ENCODE peak calls at places on chromosomes 11 and 22, in seven cellular contexts. One of them, this sample, is unnamed.
A peak's percentile ranks its signal among the peaks of the same experiment; 100 is the strongest.

GRCh38 chr22:31139866-31140716 is at the start of gene PLA2G3:
- DNase-seq in omental fat pad: no peak
- DNase-seq in stimulated activated CD8-positive, alpha-beta memory T cell treated with anti-CD3 and anti-CD28 coated beads, Interleukin-15, amount 100 ng/mL, for 1 hour: no peak
- DNase-seq in activated T-cell treated with anti-CD3 and anti-CD28 coated beads, Interleukin-2, amount 50 U/mL, for 48 hours: no peak
- DNase-seq in ELR: no peak
- DNase-seq in upper lobe of right lung: peak; percentile 93
- DNase-seq in stimulated activated CD4-positive, alpha-beta T cell treated with anti-CD3 and anti-CD28 coated beads, Interleukin-4, amount 100 ng/mL, for 1 hour: no peak
- DNase-seq in this sample: no peak

GRCh38 chr11:119468511-119468910 is 45.5 kb upstream of the THY1 start:
- DNase-seq in stimulated activated CD4-positive, alpha-beta T cell treated with anti-CD3 and anti-CD28 coated beads, Interleukin-4, amount 100 ng/mL, for 1 hour: no peak
- DNase-seq in upper lobe of right lung: no peak
- DNase-seq in activated T-cell treated with anti-CD3 and anti-CD28 coated beads, Interleukin-2, amount 50 U/mL, for 48 hours: no peak
- DNase-seq in stimulated activated CD8-positive, alpha-beta memory T cell treated with anti-CD3 and anti-CD28 coated beads, Interleukin-15, amount 100 ng/mL, for 1 hour: no peak
- DNase-seq in omental fat pad: no peak
- DNase-seq in ELR: no peak
- DNase-seq in this sample: no peak

GRCh38 chr11:79388201-79388600 is 52.6 kb downstream of the TENM4 start:
- DNase-seq in ELR: no peak
- DNase-seq in stimulated activated CD8-positive, alpha-beta memory T cell treated with anti-CD3 and anti-CD28 coated beads, Interleukin-15, amount 100 ng/mL, for 1 hour: no peak
- DNase-seq in omental fat pad: no peak
- DNase-seq in upper lobe of right lung: no peak
- DNase-seq in activated T-cell treated with anti-CD3 and anti-CD28 coated beads, Interleukin-2, amount 50 U/mL, for 48 hours: no peak
- DNase-seq in stimulated activated CD4-positive, alpha-beta T cell treated with anti-CD3 and anti-CD28 coated beads, Interleukin-4, amount 100 ng/mL, for 1 hour: no peak
- DNase-seq in this sample: no peak

GRCh38 chr11:67117176-67117575 is 1.9 kb upstream of the KDM2A start:
- DNase-seq in activated T-cell treated with anti-CD3 and anti-CD28 coated beads, Interleukin-2, amount 50 U/mL, for 48 hours: no peak
- DNase-seq in stimulated activated CD8-positive, alpha-beta memory T cell treated with anti-CD3 and anti-CD28 coated beads, Interleukin-15, amount 100 ng/mL, for 1 hour: no peak
- DNase-seq in stimulated activated CD4-positive, alpha-beta T cell treated with anti-CD3 and anti-CD28 coated beads, Interleukin-4, amount 100 ng/mL, for 1 hour: no peak
- DNase-seq in ELR: no peak
- DNase-seq in upper lobe of right lung: no peak
- DNase-seq in omental fat pad: no peak
- DNase-seq in this sample: no peak

GRCh38 chr11:107699371-107700348 is 12.2 kb downstream of the SLN start:
- DNase-seq in stimulated activated CD4-positive, alpha-beta T cell treated with anti-CD3 and anti-CD28 coated beads, Interleukin-4, amount 100 ng/mL, for 1 hour: no peak
- DNase-seq in stimulated activated CD8-positive, alpha-beta memory T cell treated with anti-CD3 and anti-CD28 coated beads, Interleukin-15, amount 100 ng/mL, for 1 hour: no peak
- DNase-seq in upper lobe of right lung: no peak
- DNase-seq in omental fat pad: no peak
- DNase-seq in ELR: no peak
- DNase-seq in activated T-cell treated with anti-CD3 and anti-CD28 coated beads, Interleukin-2, amount 50 U/mL, for 48 hours: no peak
- DNase-seq in this sample: no peak

GRCh38 chr11:75144716-75145014 is 6.2 kb upstream of the SLCO2B1 start:
- DNase-seq in upper lobe of right lung: no peak
- DNase-seq in ELR: no peak
- DNase-seq in activated T-cell treated with anti-CD3 and anti-CD28 coated beads, Interleukin-2, amount 50 U/mL, for 48 hours: no peak
- DNase-seq in stimulated activated CD4-positive, alpha-beta T cell treated with anti-CD3 and anti-CD28 coated beads, Interleukin-4, amount 100 ng/mL, for 1 hour: no peak
- DNase-seq in omental fat pad: no peak
- DNase-seq in stimulated activated CD8-positive, alpha-beta memory T cell treated with anti-CD3 and anti-CD28 coated beads, Interleukin-15, amount 100 ng/mL, for 1 hour: no peak
- DNase-seq in this sample: no peak

GRCh38 chr11:30504468-30504867 is 81.7 kb downstream of the MPPED2 start:
- DNase-seq in stimulated activated CD4-positive, alpha-beta T cell treated with anti-CD3 and anti-CD28 coated beads, Interleukin-4, amount 100 ng/mL, for 1 hour: no peak
- DNase-seq in stimulated activated CD8-positive, alpha-beta memory T cell treated with anti-CD3 and anti-CD28 coated beads, Interleukin-15, amount 100 ng/mL, for 1 hour: no peak
- DNase-seq in upper lobe of right lung: no peak
- DNase-seq in omental fat pad: no peak
- DNase-seq in ELR: no peak
- DNase-seq in activated T-cell treated with anti-CD3 and anti-CD28 coated beads, Interleukin-2, amount 50 U/mL, for 48 hours: no peak
- DNase-seq in this sample: no peak

GRCh38 chr11:35227551-35228341 is 88.8 kb downstream of the CD44 start:
- DNase-seq in omental fat pad: no peak
- DNase-seq in stimulated activated CD8-positive, alpha-beta memory T cell treated with anti-CD3 and anti-CD28 coated beads, Interleukin-15, amount 100 ng/mL, for 1 hour: no peak
- DNase-seq in stimulated activated CD4-positive, alpha-beta T cell treated with anti-CD3 and anti-CD28 coated beads, Interleukin-4, amount 100 ng/mL, for 1 hour: no peak
- DNase-seq in upper lobe of right lung: no peak
- DNase-seq in ELR: peak; percentile 52
- DNase-seq in activated T-cell treated with anti-CD3 and anti-CD28 coated beads, Interleukin-2, amount 50 U/mL, for 48 hours: no peak
- DNase-seq in this sample: no peak

GRCh38 chr11:9774591-9775392 is 110.9 kb downstream of the SWAP70 start:
- DNase-seq in ELR: peak; percentile 71
- DNase-seq in omental fat pad: no peak
- DNase-seq in upper lobe of right lung: no peak
- DNase-seq in stimulated activated CD4-positive, alpha-beta T cell treated with anti-CD3 and anti-CD28 coated beads, Interleukin-4, amount 100 ng/mL, for 1 hour: no peak
- DNase-seq in stimulated activated CD8-positive, alpha-beta memory T cell treated with anti-CD3 and anti-CD28 coated beads, Interleukin-15, amount 100 ng/mL, for 1 hour: no peak
- DNase-seq in activated T-cell treated with anti-CD3 and anti-CD28 coated beads, Interleukin-2, amount 50 U/mL, for 48 hours: no peak
- DNase-seq in this sample: no peak

GRCh38 chr22:47345025-47345424 is 582.6 kb downstream of the TBC1D22A start:
- DNase-seq in omental fat pad: no peak
- DNase-seq in ELR: no peak
- DNase-seq in upper lobe of right lung: no peak
- DNase-seq in stimulated activated CD4-positive, alpha-beta T cell treated with anti-CD3 and anti-CD28 coated beads, Interleukin-4, amount 100 ng/mL, for 1 hour: no peak
- DNase-seq in activated T-cell treated with anti-CD3 and anti-CD28 coated beads, Interleukin-2, amount 50 U/mL, for 48 hours: no peak
- DNase-seq in stimulated activated CD8-positive, alpha-beta memory T cell treated with anti-CD3 and anti-CD28 coated beads, Interleukin-15, amount 100 ng/mL, for 1 hour: no peak
- DNase-seq in this sample: no peak

GRCh38 chr11:101582242-101583052 is 1.4 kb downstream of the TRPC6 start:
- DNase-seq in stimulated activated CD8-positive, alpha-beta memory T cell treated with anti-CD3 and anti-CD28 coated beads, Interleukin-15, amount 100 ng/mL, for 1 hour: no peak
- DNase-seq in omental fat pad: no peak
- DNase-seq in upper lobe of right lung: no peak
- DNase-seq in ELR: peak; percentile 13
- DNase-seq in activated T-cell treated with anti-CD3 and anti-CD28 coated beads, Interleukin-2, amount 50 U/mL, for 48 hours: no peak
- DNase-seq in stimulated activated CD4-positive, alpha-beta T cell treated with anti-CD3 and anti-CD28 coated beads, Interleukin-4, amount 100 ng/mL, for 1 hour: no peak
- DNase-seq in this sample: no peak

GRCh38 chr11:22433066-22433450 is 94.9 kb downstream of the SLC17A6 start:
- DNase-seq in ELR: no peak
- DNase-seq in activated T-cell treated with anti-CD3 and anti-CD28 coated beads, Interleukin-2, amount 50 U/mL, for 48 hours: no peak
- DNase-seq in omental fat pad: no peak
- DNase-seq in upper lobe of right lung: no peak
- DNase-seq in stimulated activated CD4-positive, alpha-beta T cell treated with anti-CD3 and anti-CD28 coated beads, Interleukin-4, amount 100 ng/mL, for 1 hour: no peak
- DNase-seq in stimulated activated CD8-positive, alpha-beta memory T cell treated with anti-CD3 and anti-CD28 coated beads, Interleukin-15, amount 100 ng/mL, for 1 hour: no peak
- DNase-seq in this sample: no peak

GRCh38 chr11:126627376-126627775 is 271.9 kb downstream of the ST3GAL4 start:
- DNase-seq in stimulated activated CD4-positive, alpha-beta T cell treated with anti-CD3 and anti-CD28 coated beads, Interleukin-4, amount 100 ng/mL, for 1 hour: no peak
- DNase-seq in stimulated activated CD8-positive, alpha-beta memory T cell treated with anti-CD3 and anti-CD28 coated beads, Interleukin-15, amount 100 ng/mL, for 1 hour: no peak
- DNase-seq in omental fat pad: no peak
- DNase-seq in upper lobe of right lung: no peak
- DNase-seq in ELR: no peak
- DNase-seq in activated T-cell treated with anti-CD3 and anti-CD28 coated beads, Interleukin-2, amount 50 U/mL, for 48 hours: no peak
- DNase-seq in this sample: no peak

GRCh38 chr22:27419473-27419872 is 382.1 kb downstream of the MN1 start:
- DNase-seq in omental fat pad: no peak
- DNase-seq in upper lobe of right lung: no peak
- DNase-seq in stimulated activated CD4-positive, alpha-beta T cell treated with anti-CD3 and anti-CD28 coated beads, Interleukin-4, amount 100 ng/mL, for 1 hour: no peak
- DNase-seq in ELR: peak; percentile 13
- DNase-seq in activated T-cell treated with anti-CD3 and anti-CD28 coated beads, Interleukin-2, amount 50 U/mL, for 48 hours: no peak
- DNase-seq in stimulated activated CD8-positive, alpha-beta memory T cell treated with anti-CD3 and anti-CD28 coated beads, Interleukin-15, amount 100 ng/mL, for 1 hour: no peak
- DNase-seq in this sample: no peak

GRCh38 chr11:2760196-2760871 is 60.5 kb upstream of the KCNQ1OT1 start:
- DNase-seq in omental fat pad: peak; percentile 4
- DNase-seq in upper lobe of right lung: peak; percentile 59
- DNase-seq in stimulated activated CD8-positive, alpha-beta memory T cell treated with anti-CD3 and anti-CD28 coated beads, Interleukin-15, amount 100 ng/mL, for 1 hour: no peak
- DNase-seq in stimulated activated CD4-positive, alpha-beta T cell treated with anti-CD3 and anti-CD28 coated beads, Interleukin-4, amount 100 ng/mL, for 1 hour: no peak
- DNase-seq in ELR: no peak
- DNase-seq in activated T-cell treated with anti-CD3 and anti-CD28 coated beads, Interleukin-2, amount 50 U/mL, for 48 hours: no peak
- DNase-seq in this sample: peak; percentile 39

GRCh38 chr11:122342089-122342749 is 226.2 kb upstream of the BLID start:
- DNase-seq in stimulated activated CD8-positive, alpha-beta memory T cell treated with anti-CD3 and anti-CD28 coated beads, Interleukin-15, amount 100 ng/mL, for 1 hour: no peak
- DNase-seq in activated T-cell treated with anti-CD3 and anti-CD28 coated beads, Interleukin-2, amount 50 U/mL, for 48 hours: no peak
- DNase-seq in ELR: peak; percentile 42
- DNase-seq in stimulated activated CD4-positive, alpha-beta T cell treated with anti-CD3 and anti-CD28 coated beads, Interleukin-4, amount 100 ng/mL, for 1 hour: no peak
- DNase-seq in upper lobe of right lung: no peak
- DNase-seq in omental fat pad: no peak
- DNase-seq in this sample: no peak

GRCh38 chr22:30243671-30244465 is 2.7 kb downstream of the LIF start:
- DNase-seq in ELR: no peak
- DNase-seq in upper lobe of right lung: no peak
- DNase-seq in stimulated activated CD8-positive, alpha-beta memory T cell treated with anti-CD3 and anti-CD28 coated beads, Interleukin-15, amount 100 ng/mL, for 1 hour: no peak
- DNase-seq in activated T-cell treated with anti-CD3 and anti-CD28 coated beads, Interleukin-2, amount 50 U/mL, for 48 hours: no peak
- DNase-seq in stimulated activated CD4-positive, alpha-beta T cell treated with anti-CD3 and anti-CD28 coated beads, Interleukin-4, amount 100 ng/mL, for 1 hour: no peak
- DNase-seq in omental fat pad: no peak
- DNase-seq in this sample: no peak

GRCh38 chr11:19711911-19712280 is 741 bp upstream of the NAV2 start:
- DNase-seq in upper lobe of right lung: no peak
- DNase-seq in ELR: no peak
- DNase-seq in stimulated activated CD8-positive, alpha-beta memory T cell treated with anti-CD3 and anti-CD28 coated beads, Interleukin-15, amount 100 ng/mL, for 1 hour: no peak
- DNase-seq in stimulated activated CD4-positive, alpha-beta T cell treated with anti-CD3 and anti-CD28 coated beads, Interleukin-4, amount 100 ng/mL, for 1 hour: peak; percentile 5
- DNase-seq in omental fat pad: no peak
- DNase-seq in activated T-cell treated with anti-CD3 and anti-CD28 coated beads, Interleukin-2, amount 50 U/mL, for 48 hours: peak; percentile 54
- DNase-seq in this sample: peak; percentile 66

GRCh38 chr11:130834886-130835285 is 81.4 kb downstream of the SNX19 start:
- DNase-seq in ELR: no peak
- DNase-seq in omental fat pad: no peak
- DNase-seq in stimulated activated CD8-positive, alpha-beta memory T cell treated with anti-CD3 and anti-CD28 coated beads, Interleukin-15, amount 100 ng/mL, for 1 hour: no peak
- DNase-seq in stimulated activated CD4-positive, alpha-beta T cell treated with anti-CD3 and anti-CD28 coated beads, Interleukin-4, amount 100 ng/mL, for 1 hour: no peak
- DNase-seq in activated T-cell treated with anti-CD3 and anti-CD28 coated beads, Interleukin-2, amount 50 U/mL, for 48 hours: no peak
- DNase-seq in upper lobe of right lung: no peak
- DNase-seq in this sample: no peak

GRCh38 chr11:44605068-44605708 is 39.7 kb downstream of the CD82 start:
- DNase-seq in omental fat pad: no peak
- DNase-seq in stimulated activated CD8-positive, alpha-beta memory T cell treated with anti-CD3 and anti-CD28 coated beads, Interleukin-15, amount 100 ng/mL, for 1 hour: no peak
- DNase-seq in upper lobe of right lung: no peak
- DNase-seq in stimulated activated CD4-positive, alpha-beta T cell treated with anti-CD3 and anti-CD28 coated beads, Interleukin-4, amount 100 ng/mL, for 1 hour: no peak
- DNase-seq in activated T-cell treated with anti-CD3 and anti-CD28 coated beads, Interleukin-2, amount 50 U/mL, for 48 hours: no peak
- DNase-seq in ELR: no peak
- DNase-seq in this sample: no peak

GRCh38 chr11:36360318-36360717 is 64.2 kb downstream of the PRR5L start:
- DNase-seq in upper lobe of right lung: no peak
- DNase-seq in stimulated activated CD8-positive, alpha-beta memory T cell treated with anti-CD3 and anti-CD28 coated beads, Interleukin-15, amount 100 ng/mL, for 1 hour: no peak
- DNase-seq in stimulated activated CD4-positive, alpha-beta T cell treated with anti-CD3 and anti-CD28 coated beads, Interleukin-4, amount 100 ng/mL, for 1 hour: no peak
- DNase-seq in activated T-cell treated with anti-CD3 and anti-CD28 coated beads, Interleukin-2, amount 50 U/mL, for 48 hours: no peak
- DNase-seq in ELR: no peak
- DNase-seq in omental fat pad: no peak
- DNase-seq in this sample: no peak